ENCODE peak calls at places on chromosomes 13 and 19, in four cellular contexts. R is neuronal stem cell, S is mesenchymal stem cell, Q is H9. V is an unnamed sample.

GRCh38 chr13:66886248-66886647 is 343.9 kb downstream of the PCDH9 start:
- DNase-seq in R (no peak), S (no peak), Q (no peak), V (no peak)

GRCh38 chr19:7516281-7516862 is 469 bp downstream of the ZNF358 start:
- DNase-seq in R (no peak), S (no peak), Q (no peak), V (no peak)

GRCh38 chr19:19140476-19140875 is 2.2 kb upstream of the TMEM161A start:
- DNase-seq in R (no peak), S (no peak), Q (peak; percentile 22), V (peak; percentile 19)

GRCh38 chr13:20901668-20902437 is 693 bp downstream of the XPO4 start:
- DNase-seq in R (no peak), S (peak; percentile 67), Q (peak; percentile 41), V (peak; percentile 13)

GRCh38 chr13:35963982-35964665 is 167.1 kb downstream of the DCLK1 start:
- DNase-seq in R (no peak), S (no peak), Q (no peak), V (no peak)

GRCh38 chr13:48585456-48585840 is 52.6 kb upstream of the RCBTB2 start:
- DNase-seq in R (peak; percentile 43), S (no peak), Q (no peak), V (no peak)

GRCh38 chr19:44598880-44599279 is 14.5 kb upstream of the IGSF23 start:
- DNase-seq in R (no peak), S (no peak), Q (no peak), V (no peak)

GRCh38 chr19:18854982-18855381 is 23.2 kb downstream of the UPF1 start:
- DNase-seq in R (no peak), S (no peak), Q (no peak), V (no peak)

GRCh38 chr13:51726446-51727185 is 77.3 kb downstream of the DHRS12 start:
- DNase-seq in R (no peak), S (peak; percentile 46), Q (no peak), V (peak; percentile 90)

GRCh38 chr13:106990594-106990993 is 422.7 kb upstream of the ARGLU1 start:
- DNase-seq in R (no peak), S (no peak), Q (no peak), V (peak; percentile 43)

GRCh38 chr19:44672226-44672625 is 944 bp downstream of the CEACAM19 start:
- DNase-seq in R (no peak), S (no peak), Q (no peak), V (no peak)

GRCh38 chr13:39273953-39274352 is 235.7 kb downstream of the NHLRC3 start:
- DNase-seq in R (no peak), S (no peak), Q (peak; percentile 38), V (no peak)

GRCh38 chr13:73877399-73877798 is 256.8 kb downstream of the KLF12 start:
- DNase-seq in R (no peak), S (no peak), Q (no peak), V (no peak)

GRCh38 chr19:48135411-48135810 is 24.8 kb upstream of the PLA2G4C start:
- DNase-seq in R (no peak), S (no peak), Q (no peak), V (no peak)

GRCh38 chr13:49497272-49497671 is 1.5 kb downstream of the PHF11 start:
- DNase-seq in R (no peak), S (no peak), Q (no peak), V (no peak)

GRCh38 chr19:10158485-10158884 is 36.3 kb downstream of the DNMT1 start:
- DNase-seq in R (no peak), S (no peak), Q (no peak), V (no peak)

GRCh38 chr13:98370261-98370660 is 193.2 kb upstream of the RNF113B start:
- DNase-seq in R (no peak), S (no peak), Q (no peak), V (no peak)
- H3K14ac ChIP-seq in R (peak overlapping the region; percentile 39), S (peak overlapping the region; percentile 6), Q (no peak overlapping the region), V (peak overlapping the region; percentile 97)

GRCh38 chr13:44815507-44816074 is 173.7 kb downstream of the NUFIP1 start:
- DNase-seq in R (peak; percentile 43), S (peak; percentile 92), Q (peak; percentile 46), V (peak; percentile 98)
- H3K14ac ChIP-seq in R (no peak overlapping the region), S (no peak overlapping the region), Q (no peak overlapping the region), V (peak overlapping the region; percentile 82)

DNA sequence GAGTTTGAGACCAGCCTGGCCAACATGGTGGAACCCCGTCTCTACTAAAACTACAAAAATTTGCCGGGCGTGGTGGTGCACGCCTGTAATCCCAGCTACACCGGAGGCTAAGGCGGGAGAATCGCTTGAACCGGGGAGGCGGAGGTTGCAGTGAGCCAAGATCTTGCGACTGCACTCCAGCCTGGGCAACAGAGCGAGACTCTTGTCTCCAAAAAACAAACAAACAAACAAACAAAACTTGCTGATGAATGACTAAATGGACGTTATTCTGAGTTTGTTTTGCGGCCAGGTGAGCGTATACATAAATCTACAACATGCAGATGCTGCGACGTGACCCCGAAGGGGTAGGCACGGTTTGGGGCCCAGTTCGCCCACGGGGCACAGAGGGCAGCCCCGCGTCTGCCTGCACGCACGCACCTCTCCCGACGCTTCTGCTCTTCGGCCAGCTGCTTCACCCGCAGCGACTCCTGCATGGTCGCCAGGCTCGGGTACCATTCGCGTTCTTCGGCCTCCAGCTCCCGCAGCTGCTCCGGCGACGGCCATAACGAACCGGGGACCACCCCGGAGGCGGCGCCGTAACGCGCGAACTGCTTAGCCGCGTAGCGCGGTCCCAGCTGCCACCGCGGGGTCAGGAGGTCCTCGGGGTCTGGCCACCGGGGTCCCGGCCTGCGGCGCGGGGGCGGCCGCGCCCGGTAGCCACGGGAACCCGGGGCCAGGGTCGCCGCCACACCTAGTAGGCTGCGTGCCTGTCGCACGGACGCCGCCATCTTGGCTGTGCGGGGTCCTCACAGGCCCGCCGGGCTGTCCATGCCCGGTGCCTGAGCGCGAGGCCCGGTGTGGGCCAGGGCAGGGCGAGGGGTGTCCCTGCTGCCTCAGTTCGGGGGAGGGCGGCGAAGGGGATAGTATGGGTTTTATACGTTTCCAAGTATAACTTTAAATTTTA is at the start of gene GADD45GIP1:
- DNase-seq in R (no peak), S (peak; percentile 70), Q (peak; percentile 80), V (peak; percentile 69)
- H3K14ac ChIP-seq in R (peak within 1 kb of the TSS; percentile 63), S (peak within 1 kb of the TSS; percentile 96), Q (peak within 1 kb of the TSS; percentile 41), V (peak within 1 kb of the TSS; percentile 98)

DNA sequence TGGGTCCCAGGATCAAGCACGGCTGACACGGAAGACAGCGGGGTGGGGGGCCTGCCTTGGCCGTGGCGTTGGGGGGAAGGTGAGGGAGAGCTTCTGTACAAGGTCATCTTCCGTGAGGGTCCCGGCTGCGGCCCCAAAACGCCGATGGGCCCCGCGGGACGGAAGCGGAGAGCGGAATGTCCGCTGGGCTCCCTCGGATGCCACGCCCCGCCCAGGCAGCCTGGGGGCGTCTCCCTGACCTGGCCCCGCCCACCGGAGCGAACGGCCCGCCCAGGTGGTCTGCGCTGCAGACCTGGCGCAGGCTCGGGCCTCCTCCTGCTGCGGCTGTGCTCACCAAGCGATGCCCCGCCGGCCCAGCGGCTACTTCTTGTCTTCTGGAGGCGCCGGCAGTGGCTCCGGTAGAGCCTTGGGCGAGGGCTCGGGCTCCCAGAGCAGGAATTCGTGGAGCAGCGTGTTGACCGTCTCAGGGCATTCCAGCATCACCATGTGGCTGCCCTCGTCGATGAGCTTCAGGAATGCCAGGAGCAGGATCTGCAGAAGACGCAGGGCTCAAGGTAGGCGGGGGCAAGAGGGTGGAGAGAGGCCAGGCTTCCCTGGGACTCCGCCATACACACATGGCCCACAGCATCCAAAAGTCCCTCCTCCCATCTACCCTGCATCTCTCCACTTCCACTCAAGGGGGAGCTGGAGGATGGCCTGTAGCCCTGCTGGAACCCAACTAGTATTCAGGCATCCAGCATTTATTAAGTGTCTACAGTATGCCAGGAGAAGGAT is 10.7 kb downstream of the ABHD8 start:
- DNase-seq in R (peak; percentile 79), S (peak; percentile 94), Q (peak; percentile 95), V (peak; percentile 82)
- H3K14ac ChIP-seq in R (peak overlapping the region; percentile 99), S (peak overlapping the region; percentile 68), Q (peak overlapping the region; percentile 76), V (peak overlapping the region; percentile 73)

GRCh38 chr19:46486358-46486757 is 9.3 kb downstream of the PNMA8B start:
- DNase-seq in R (no peak), S (no peak), Q (no peak), V (no peak)

GRCh38 chr19:46489445-46490272 is 6.0 kb downstream of the PNMA8B start:
- DNase-seq in R (no peak), S (peak; percentile 75), Q (no peak), V (peak; percentile 62)

GRCh38 chr19:46487802-46488445 is 7.7 kb downstream of the PNMA8B start:
- DNase-seq in R (peak; percentile 85), S (peak; percentile 78), Q (peak; percentile 84), V (peak; percentile 63)

GRCh38 chr19:46488551-46488950 is 7.1 kb downstream of the PNMA8B start:
- DNase-seq in R (no peak), S (no peak), Q (no peak), V (no peak)

DNA sequence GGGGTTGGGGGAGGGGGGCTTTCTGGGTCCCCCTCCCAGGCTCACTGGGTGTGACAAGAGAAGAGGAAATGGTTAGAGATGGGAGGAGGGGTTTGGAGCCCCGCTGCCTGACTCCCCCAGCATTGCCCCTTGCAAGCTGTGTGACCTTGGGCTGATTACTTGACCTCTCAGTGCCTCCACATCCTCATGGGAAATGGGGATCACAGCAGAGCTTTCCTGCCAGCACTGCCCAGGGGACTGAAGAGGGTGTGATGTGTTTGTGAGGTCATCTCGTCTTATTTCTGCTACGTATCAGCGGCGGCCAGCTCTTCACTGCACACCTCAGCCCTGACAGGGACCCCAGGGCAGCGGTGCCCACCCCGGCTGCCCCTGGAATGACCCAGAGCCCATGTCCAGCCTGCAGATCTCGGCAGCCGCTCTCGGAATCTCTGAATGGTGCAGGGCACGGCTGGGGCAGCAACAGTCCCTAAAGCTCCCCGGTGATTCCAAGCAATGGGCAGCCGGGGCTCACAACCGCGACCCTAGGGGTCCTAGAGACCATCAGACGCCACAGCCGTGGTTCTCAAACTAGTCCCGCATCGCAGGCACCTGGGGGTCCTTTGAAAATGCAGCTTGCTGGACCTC is 8.4 kb downstream of the PNMA8B start:
- DNase-seq in R (no peak), S (no peak), Q (no peak), V (no peak)
- H3K14ac ChIP-seq in R (peak overlapping the region; percentile 27), S (peak overlapping the region; percentile 21), Q (no peak overlapping the region), V (peak overlapping the region; percentile 59)

DNA sequence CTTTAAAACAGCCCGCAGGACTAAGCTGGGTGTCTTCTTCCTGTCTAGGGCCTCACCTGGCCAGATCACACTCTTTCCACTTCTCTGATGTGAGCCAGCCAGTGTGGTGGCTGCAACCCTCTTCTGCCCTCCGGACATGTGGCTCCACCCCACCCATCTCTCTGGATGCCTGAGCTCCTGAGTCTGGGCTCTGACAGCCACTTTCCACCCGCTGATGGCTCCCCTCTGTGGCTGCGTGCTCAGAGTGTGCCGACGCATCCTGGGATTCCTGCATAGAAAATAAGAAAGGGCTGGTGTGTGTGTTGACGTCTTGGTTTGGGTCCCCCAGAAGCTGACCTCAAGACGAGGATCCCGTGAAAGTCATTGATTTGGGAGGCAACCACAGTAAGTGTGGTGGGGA is 181.6 kb downstream of the URI1 start:
- DNase-seq in R (no peak), S (no peak), Q (no peak), V (no peak)
- H3K14ac ChIP-seq in R (peak overlapping the region; percentile 66), S (no peak overlapping the region), Q (no peak overlapping the region), V (no peak overlapping the region)

GRCh38 chr13:112943309-112944125 is 25.5 kb upstream of the MCF2L start:
- DNase-seq in R (peak; percentile 64), S (peak; percentile 31), Q (peak; percentile 63), V (peak; percentile 4)

GRCh38 chr13:112938680-112939079 is 30.3 kb upstream of the MCF2L start:
- DNase-seq in R (no peak), S (no peak), Q (no peak), V (no peak)

GRCh38 chr13:112940236-112940635 is 28.8 kb upstream of the MCF2L start:
- DNase-seq in R (no peak), S (no peak), Q (no peak), V (no peak)

GRCh38 chr13:112942689-112943308 is 26.2 kb upstream of the MCF2L start:
- DNase-seq in R (peak; percentile 97), S (peak; percentile 90), Q (peak; percentile 94), V (peak; percentile 91)

GRCh38 chr13:112941349-112941748 is 27.7 kb upstream of the MCF2L start:
- DNase-seq in R (no peak), S (no peak), Q (no peak), V (no peak)
- H3K14ac ChIP-seq in R (no peak overlapping the region), S (no peak overlapping the region), Q (no peak overlapping the region), V (no peak overlapping the region)